ENCODE peak calls at places on chromosome 16, in six cellular contexts. One of them, this sample, is unnamed.

GRCh38 chr16:9447195-9447551 is 355.7 kb downstream of the HAPSTR1 start:
- DNase-seq in A549: no peak
- DNase-seq in K562: no peak
- DNase-seq in GM12878: no peak
- DNase-seq in endothelial cell of umbilical vein: no peak
- DNase-seq in HepG2: no peak
- DNase-seq in this sample: no peak

GRCh38 chr16:14111713-14112538 is 40.8 kb downstream of the MRTFB start:
- DNase-seq in A549: no peak
- DNase-seq in K562: no peak
- DNase-seq in GM12878: no peak
- DNase-seq in endothelial cell of umbilical vein: no peak
- DNase-seq in HepG2: peak
- DNase-seq in this sample: no peak

GRCh38 chr16:47905771-47906170 is 250.0 kb downstream of the ABCC12 start:
- DNase-seq in A549: no peak
- DNase-seq in K562: no peak
- DNase-seq in GM12878: no peak
- DNase-seq in endothelial cell of umbilical vein: no peak
- DNase-seq in HepG2: no peak
- DNase-seq in this sample: no peak

GRCh38 chr16:26019406-26019805 is 327.6 kb downstream of the HS3ST4 start:
- DNase-seq in A549: no peak
- DNase-seq in K562: no peak
- DNase-seq in GM12878: no peak
- DNase-seq in endothelial cell of umbilical vein: no peak
- DNase-seq in HepG2: no peak
- DNase-seq in this sample: no peak

GRCh38 chr16:31064882-31065461 is 9.1 kb downstream of the ZNF668 start:
- DNase-seq in A549: peak
- DNase-seq in K562: no peak
- DNase-seq in GM12878: no peak
- DNase-seq in endothelial cell of umbilical vein: peak
- DNase-seq in HepG2: no peak
- DNase-seq in this sample: no peak

GRCh38 chr16:1612320-1613111 is at the start of gene CRAMP1:
- DNase-seq in A549: peak
- DNase-seq in K562: peak
- DNase-seq in GM12878: no peak
- DNase-seq in endothelial cell of umbilical vein: peak
- DNase-seq in HepG2: no peak
- DNase-seq in this sample: peak

GRCh38 chr16:65122974-65123845 is 1.3 kb upstream of the CDH11 start:
- DNase-seq in A549: no peak
- DNase-seq in K562: no peak
- DNase-seq in GM12878: no peak
- DNase-seq in endothelial cell of umbilical vein: no peak
- DNase-seq in HepG2: no peak
- DNase-seq in this sample: no peak

GRCh38 chr16:71956500-71956899 is 43.7 kb downstream of the PKD1L3 start:
- DNase-seq in A549: no peak
- DNase-seq in K562: no peak
- DNase-seq in GM12878: no peak
- DNase-seq in endothelial cell of umbilical vein: peak
- DNase-seq in HepG2: no peak
- DNase-seq in this sample: peak

GRCh38 chr16:66858740-66859396 is 14.7 kb downstream of the CA7 start:
- DNase-seq in A549: no peak
- DNase-seq in K562: peak
- DNase-seq in GM12878: no peak
- DNase-seq in endothelial cell of umbilical vein: peak
- DNase-seq in HepG2: no peak
- DNase-seq in this sample: no peak

GRCh38 chr16:30075503-30076275 is at the start of gene PPP4C:
- DNase-seq in A549: peak
- DNase-seq in K562: peak
- DNase-seq in GM12878: no peak
- DNase-seq in endothelial cell of umbilical vein: peak
- DNase-seq in HepG2: peak
- DNase-seq in this sample: peak

GRCh38 chr16:56777533-56777932 is 47.6 kb downstream of the NUP93 start:
- DNase-seq in A549: no peak
- DNase-seq in K562: no peak
- DNase-seq in GM12878: no peak
- DNase-seq in endothelial cell of umbilical vein: no peak
- DNase-seq in HepG2: no peak
- DNase-seq in this sample: no peak

GRCh38 chr16:53159781-53160436 is 105.1 kb downstream of the CHD9 start:
- DNase-seq in A549: peak
- DNase-seq in K562: peak
- DNase-seq in GM12878: peak
- DNase-seq in endothelial cell of umbilical vein: peak
- DNase-seq in HepG2: peak
- DNase-seq in this sample: peak

GRCh38 chr16:56384074-56384721 is 41.1 kb downstream of the AMFR start:
- DNase-seq in A549: no peak
- DNase-seq in K562: no peak
- DNase-seq in GM12878: no peak
- DNase-seq in endothelial cell of umbilical vein: no peak
- DNase-seq in HepG2: no peak
- DNase-seq in this sample: no peak

GRCh38 chr16:51326131-51326856 is 175.2 kb upstream of the SALL1 start:
- DNase-seq in A549: no peak
- DNase-seq in K562: peak
- DNase-seq in GM12878: no peak
- DNase-seq in endothelial cell of umbilical vein: no peak
- DNase-seq in HepG2: no peak
- DNase-seq in this sample: peak

GRCh38 chr16:13909872-13910303 is 10.1 kb upstream of the ERCC4 start:
- DNase-seq in A549: peak
- DNase-seq in K562: no peak
- DNase-seq in GM12878: no peak
- DNase-seq in endothelial cell of umbilical vein: peak
- DNase-seq in HepG2: peak
- DNase-seq in this sample: no peak

GRCh38 chr16:54340531-54340930 is 53.9 kb upstream of the IRX3 start:
- DNase-seq in A549: no peak
- DNase-seq in K562: no peak
- DNase-seq in GM12878: no peak
- DNase-seq in endothelial cell of umbilical vein: no peak
- DNase-seq in HepG2: no peak
- DNase-seq in this sample: no peak

GRCh38 chr16:15486661-15487060 is 52.3 kb downstream of the BMERB1 start:
- DNase-seq in A549: no peak
- DNase-seq in K562: no peak
- DNase-seq in GM12878: no peak
- DNase-seq in endothelial cell of umbilical vein: no peak
- DNase-seq in HepG2: no peak
- DNase-seq in this sample: no peak

GRCh38 chr16:12609937-12610699 is 193.6 kb downstream of the CPPED1 start:
- DNase-seq in A549: no peak
- DNase-seq in K562: no peak
- DNase-seq in GM12878: no peak
- DNase-seq in endothelial cell of umbilical vein: no peak
- DNase-seq in HepG2: peak
- DNase-seq in this sample: no peak

DNA sequence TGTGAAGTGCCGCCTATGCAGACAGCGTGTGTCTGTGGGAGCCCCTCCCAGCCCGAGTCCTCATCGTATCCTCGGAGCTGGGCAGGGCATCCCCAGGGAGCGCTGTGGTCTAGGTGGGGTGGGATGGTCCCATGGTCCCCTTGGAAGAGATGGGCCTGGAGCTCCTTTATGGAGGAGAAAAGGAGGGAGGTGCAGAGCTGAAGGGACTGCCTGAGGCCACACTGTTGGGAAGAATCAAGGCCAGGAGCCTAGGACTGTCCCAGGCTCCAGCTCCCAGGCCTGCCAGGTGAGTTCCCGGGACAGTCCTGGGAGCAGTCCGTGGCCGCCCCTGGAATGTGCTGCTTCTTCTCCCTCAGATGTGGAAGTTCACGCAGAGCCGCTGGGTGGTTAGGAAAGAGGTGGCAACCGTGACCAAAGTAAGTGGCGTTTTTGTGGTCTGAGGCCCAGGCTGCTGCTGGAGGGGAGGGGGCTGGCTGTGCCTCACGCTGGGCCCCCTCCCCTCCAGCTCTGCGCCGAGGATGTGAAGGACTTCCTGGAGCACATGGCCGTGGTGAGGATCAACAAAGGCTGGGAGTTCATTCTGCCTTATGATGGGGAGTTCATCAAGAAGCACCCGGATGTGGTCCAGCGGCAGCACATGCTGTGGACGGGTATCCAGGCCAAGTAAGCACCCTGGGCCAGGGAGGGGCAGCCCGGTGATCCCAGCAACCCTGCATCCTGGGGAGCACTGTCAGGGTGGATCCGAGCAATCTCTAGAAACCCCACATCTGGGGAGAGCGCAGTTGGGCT is 27.0 kb downstream of the POLR3E start:
- DNase-seq in A549: no peak
- DNase-seq in K562: no peak
- DNase-seq in GM12878: no peak
- DNase-seq in endothelial cell of umbilical vein: no peak
- DNase-seq in HepG2: no peak
- DNase-seq in this sample: no peak
- TF ChIP-seq MYC in A549: no peak
- TF ChIP-seq MYC in K562: no peak
- TF ChIP-seq MYC in GM12878: no peak
- TF ChIP-seq MYC in endothelial cell of umbilical vein: no peak
- TF ChIP-seq MYC in HepG2: no peak
- TF ChIP-seq MYC in this sample: no peak

DNA sequence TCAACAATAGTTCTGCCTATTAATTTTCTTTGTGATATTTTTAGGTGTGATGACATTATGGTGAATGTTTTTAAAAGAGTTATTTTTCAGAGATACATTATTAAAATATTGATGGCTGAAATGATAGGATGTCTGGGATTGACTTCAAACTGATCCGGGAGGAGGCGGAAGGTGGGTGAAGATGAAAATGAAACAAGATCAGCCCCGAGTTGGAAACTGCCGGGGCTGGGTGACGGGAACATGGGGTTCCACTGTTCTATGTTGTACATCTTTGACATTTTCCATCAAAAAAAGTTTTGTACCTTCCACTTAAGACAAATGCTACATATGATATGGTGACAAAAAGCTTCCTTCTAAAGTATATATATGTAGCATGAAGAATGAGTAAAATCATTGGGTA is 336.9 kb downstream of the XYLT1 start:
- DNase-seq in A549: no peak
- DNase-seq in K562: no peak
- DNase-seq in GM12878: no peak
- DNase-seq in endothelial cell of umbilical vein: no peak
- DNase-seq in HepG2: no peak
- DNase-seq in this sample: no peak
- TF ChIP-seq MAX in A549: no peak
- TF ChIP-seq MAX in K562: no peak
- TF ChIP-seq MAX in GM12878: no peak
- TF ChIP-seq MAX in endothelial cell of umbilical vein: no peak
- TF ChIP-seq MAX in HepG2: no peak
- TF ChIP-seq MAX in this sample: no peak

GRCh38 chr16:27641260-27641659 is 91.3 kb downstream of the KATNIP start:
- DNase-seq in A549: peak
- DNase-seq in K562: peak
- DNase-seq in GM12878: no peak
- DNase-seq in endothelial cell of umbilical vein: no peak
- DNase-seq in HepG2: no peak
- DNase-seq in this sample: peak

GRCh38 chr16:27644165-27644564 is 94.2 kb downstream of the KATNIP start:
- DNase-seq in A549: no peak
- DNase-seq in K562: no peak
- DNase-seq in GM12878: no peak
- DNase-seq in endothelial cell of umbilical vein: no peak
- DNase-seq in HepG2: no peak
- DNase-seq in this sample: no peak

GRCh38 chr16:27639588-27640276 is 89.8 kb downstream of the KATNIP start:
- DNase-seq in A549: peak
- DNase-seq in K562: peak
- DNase-seq in GM12878: peak
- DNase-seq in endothelial cell of umbilical vein: peak
- DNase-seq in HepG2: peak
- DNase-seq in this sample: peak

GRCh38 chr16:27640277-27640600 is 90.3 kb downstream of the KATNIP start:
- DNase-seq in A549: no peak
- DNase-seq in K562: no peak
- DNase-seq in GM12878: no peak
- DNase-seq in endothelial cell of umbilical vein: no peak
- DNase-seq in HepG2: no peak
- DNase-seq in this sample: no peak

GRCh38 chr16:27642753-27643152 is 92.8 kb downstream of the KATNIP start:
- DNase-seq in A549: peak
- DNase-seq in K562: peak
- DNase-seq in GM12878: no peak
- DNase-seq in endothelial cell of umbilical vein: no peak
- DNase-seq in HepG2: peak
- DNase-seq in this sample: peak
- TF ChIP-seq CTCF in A549: no peak
- TF ChIP-seq CTCF in K562: peak
- TF ChIP-seq CTCF in GM12878: no peak
- TF ChIP-seq CTCF in endothelial cell of umbilical vein: peak
- TF ChIP-seq CTCF in HepG2: peak
- TF ChIP-seq CTCF in this sample: peak

GRCh38 chr16:48999034-48999433 is 282.6 kb downstream of the CBLN1 start:
- DNase-seq in A549: no peak
- DNase-seq in K562: no peak
- DNase-seq in GM12878: no peak
- DNase-seq in endothelial cell of umbilical vein: no peak
- DNase-seq in HepG2: no peak
- DNase-seq in this sample: no peak
- TF ChIP-seq MYC in A549: no peak
- TF ChIP-seq MYC in K562: no peak
- TF ChIP-seq MYC in GM12878: no peak
- TF ChIP-seq MYC in endothelial cell of umbilical vein: no peak
- TF ChIP-seq MYC in HepG2: no peak
- TF ChIP-seq MYC in this sample: no peak

GRCh38 chr16:87420401-87421368 is 28.5 kb downstream of the MAP1LC3B start:
- DNase-seq in A549: no peak
- DNase-seq in K562: peak
- DNase-seq in GM12878: no peak
- DNase-seq in endothelial cell of umbilical vein: no peak
- DNase-seq in HepG2: no peak
- DNase-seq in this sample: no peak
- TF ChIP-seq MAX in A549: no peak
- TF ChIP-seq MAX in K562: no peak
- TF ChIP-seq MAX in GM12878: no peak
- TF ChIP-seq MAX in endothelial cell of umbilical vein: no peak
- TF ChIP-seq MAX in HepG2: no peak
- TF ChIP-seq MAX in this sample: no peak

GRCh38 chr16:90019543-90020259 is 445 bp upstream of the DBNDD1 start:
- DNase-seq in A549: peak
- DNase-seq in K562: peak
- DNase-seq in GM12878: no peak
- DNase-seq in endothelial cell of umbilical vein: peak
- DNase-seq in HepG2: peak
- DNase-seq in this sample: peak
- TF ChIP-seq CTCF in A549: peak
- TF ChIP-seq CTCF in K562: peak
- TF ChIP-seq CTCF in GM12878: peak
- TF ChIP-seq CTCF in endothelial cell of umbilical vein: no peak
- TF ChIP-seq CTCF in HepG2: peak
- TF ChIP-seq CTCF in this sample: peak